ENCODE peak calls at places on chromosomes 5 and 9, in ten cellular contexts. One of them, this sample, is unnamed.
A peak's percentile ranks its signal among the peaks of the same experiment; 100 is the strongest.

GRCh38 chr5:136242136-136242535 is 49.2 kb upstream of the SMIM32 start:
- DNase-seq in psoas muscle: no peak
- DNase-seq in neuronal stem cell: no peak
- DNase-seq in AG04450: no peak
- DNase-seq in WERI-Rb-1: peak; percentile 39
- DNase-seq in A673: no peak
- DNase-seq in endothelial cell of umbilical vein: no peak
- DNase-seq in H1: no peak
- DNase-seq in SK-N-SH: no peak
- DNase-seq in PC-3: no peak
- DNase-seq in this sample: no peak

GRCh38 chr9:78029601-78030552 is 1.7 kb downstream of the GNAQ start:
- DNase-seq in SK-N-SH: no peak
- DNase-seq in H1: no peak
- DNase-seq in AG04450: no peak
- DNase-seq in A673: peak; percentile 42
- DNase-seq in PC-3: no peak
- DNase-seq in endothelial cell of umbilical vein: peak; percentile 67
- DNase-seq in neuronal stem cell: no peak
- DNase-seq in WERI-Rb-1: no peak
- DNase-seq in psoas muscle: no peak
- DNase-seq in this sample: peak; percentile 63

GRCh38 chr5:1546556-1546955 is 22.8 kb upstream of the LPCAT1 start:
- DNase-seq in endothelial cell of umbilical vein: no peak
- DNase-seq in A673: no peak
- DNase-seq in SK-N-SH: no peak
- DNase-seq in psoas muscle: peak; percentile 26
- DNase-seq in AG04450: no peak
- DNase-seq in H1: no peak
- DNase-seq in WERI-Rb-1: peak; percentile 9
- DNase-seq in PC-3: peak; percentile 28
- DNase-seq in neuronal stem cell: no peak
- DNase-seq in this sample: no peak

GRCh38 chr5:136022965-136023364 is 5.8 kb upstream of the TGFBI start:
- DNase-seq in AG04450: no peak
- DNase-seq in A673: no peak
- DNase-seq in SK-N-SH: no peak
- DNase-seq in WERI-Rb-1: no peak
- DNase-seq in neuronal stem cell: no peak
- DNase-seq in PC-3: no peak
- DNase-seq in psoas muscle: no peak
- DNase-seq in endothelial cell of umbilical vein: no peak
- DNase-seq in H1: no peak
- DNase-seq in this sample: no peak

GRCh38 chr5:11252523-11252922 is 491.5 kb upstream of the DAP start:
- DNase-seq in PC-3: no peak
- DNase-seq in neuronal stem cell: no peak
- DNase-seq in AG04450: no peak
- DNase-seq in H1: no peak
- DNase-seq in A673: no peak
- DNase-seq in SK-N-SH: no peak
- DNase-seq in psoas muscle: no peak
- DNase-seq in WERI-Rb-1: no peak
- DNase-seq in endothelial cell of umbilical vein: no peak
- DNase-seq in this sample: no peak

GRCh38 chr5:135356522-135357318 is 42.3 kb downstream of the MACROH2A1 start:
- DNase-seq in H1: no peak
- DNase-seq in A673: no peak
- DNase-seq in psoas muscle: peak; percentile 90
- DNase-seq in neuronal stem cell: no peak
- DNase-seq in SK-N-SH: peak; percentile 85
- DNase-seq in endothelial cell of umbilical vein: peak; percentile 41
- DNase-seq in WERI-Rb-1: no peak
- DNase-seq in PC-3: no peak
- DNase-seq in AG04450: no peak
- DNase-seq in this sample: no peak

GRCh38 chr5:135448796-135449507 is 1.8 kb upstream of the DCANP1 start:
- DNase-seq in PC-3: no peak
- DNase-seq in SK-N-SH: no peak
- DNase-seq in endothelial cell of umbilical vein: no peak
- DNase-seq in H1: no peak
- DNase-seq in psoas muscle: no peak
- DNase-seq in AG04450: no peak
- DNase-seq in A673: no peak
- DNase-seq in WERI-Rb-1: no peak
- DNase-seq in neuronal stem cell: no peak
- DNase-seq in this sample: no peak

GRCh38 chr5:116626272-116626723 is 51.7 kb upstream of the SEMA6A start:
- DNase-seq in H1: no peak
- DNase-seq in endothelial cell of umbilical vein: peak; percentile 5
- DNase-seq in neuronal stem cell: no peak
- DNase-seq in PC-3: no peak
- DNase-seq in WERI-Rb-1: no peak
- DNase-seq in psoas muscle: peak; percentile 75
- DNase-seq in A673: peak; percentile 92
- DNase-seq in AG04450: no peak
- DNase-seq in SK-N-SH: no peak
- DNase-seq in this sample: peak; percentile 87

GRCh38 chr9:136747161-136748060 is 914 bp downstream of the LCN6 start:
- DNase-seq in WERI-Rb-1: no peak
- DNase-seq in SK-N-SH: no peak
- DNase-seq in psoas muscle: no peak
- DNase-seq in endothelial cell of umbilical vein: no peak
- DNase-seq in neuronal stem cell: no peak
- DNase-seq in AG04450: no peak
- DNase-seq in PC-3: no peak
- DNase-seq in A673: no peak
- DNase-seq in H1: no peak
- DNase-seq in this sample: no peak

GRCh38 chr9:136746621-136747020 is 1.7 kb downstream of the LCN6 start:
- DNase-seq in PC-3: no peak
- DNase-seq in psoas muscle: no peak
- DNase-seq in A673: no peak
- DNase-seq in SK-N-SH: no peak
- DNase-seq in neuronal stem cell: no peak
- DNase-seq in WERI-Rb-1: no peak
- DNase-seq in AG04450: no peak
- DNase-seq in H1: no peak
- DNase-seq in endothelial cell of umbilical vein: no peak
- DNase-seq in this sample: no peak

GRCh38 chr9:136748201-136748600 is at the start of gene LCN6:
- DNase-seq in WERI-Rb-1: no peak
- DNase-seq in A673: no peak
- DNase-seq in endothelial cell of umbilical vein: no peak
- DNase-seq in psoas muscle: no peak
- DNase-seq in neuronal stem cell: no peak
- DNase-seq in SK-N-SH: no peak
- DNase-seq in H1: no peak
- DNase-seq in AG04450: no peak
- DNase-seq in PC-3: no peak
- DNase-seq in this sample: no peak

GRCh38 chr9:136750526-136750925 is 2.2 kb upstream of the LCN6 start:
- DNase-seq in endothelial cell of umbilical vein: no peak
- DNase-seq in PC-3: peak; percentile 39
- DNase-seq in neuronal stem cell: no peak
- DNase-seq in SK-N-SH: no peak
- DNase-seq in WERI-Rb-1: no peak
- DNase-seq in AG04450: no peak
- DNase-seq in H1: no peak
- DNase-seq in A673: no peak
- DNase-seq in psoas muscle: no peak
- DNase-seq in this sample: no peak

GRCh38 chr9:136748656-136749551 is 579 bp upstream of the LCN6 start:
- DNase-seq in WERI-Rb-1: no peak
- DNase-seq in PC-3: no peak
- DNase-seq in A673: no peak
- DNase-seq in endothelial cell of umbilical vein: no peak
- DNase-seq in H1: no peak
- DNase-seq in SK-N-SH: no peak
- DNase-seq in AG04450: no peak
- DNase-seq in neuronal stem cell: no peak
- DNase-seq in psoas muscle: no peak
- DNase-seq in this sample: no peak
- H3K27me3 ChIP-seq in WERI-Rb-1: no peaks in the 10 kb centered on the region
- H3K27me3 ChIP-seq in PC-3: no peaks in the 10 kb centered on the region
- H3K27me3 ChIP-seq in A673: no peaks in the 10 kb centered on the region
- H3K27me3 ChIP-seq in endothelial cell of umbilical vein: peaks cover 3% of the 10 kb centered on the region
- H3K27me3 ChIP-seq in H1: no peaks in the 10 kb centered on the region
- H3K27me3 ChIP-seq in SK-N-SH: no peaks in the 10 kb centered on the region
- H3K27me3 ChIP-seq in AG04450: peaks cover 31% of the 10 kb centered on the region
- H3K27me3 ChIP-seq in neuronal stem cell: peaks cover 28% of the 10 kb centered on the region
- H3K27me3 ChIP-seq in psoas muscle: no peaks in the 10 kb centered on the region
- H3K27me3 ChIP-seq in this sample: peaks cover 24% of the 10 kb centered on the region

DNA sequence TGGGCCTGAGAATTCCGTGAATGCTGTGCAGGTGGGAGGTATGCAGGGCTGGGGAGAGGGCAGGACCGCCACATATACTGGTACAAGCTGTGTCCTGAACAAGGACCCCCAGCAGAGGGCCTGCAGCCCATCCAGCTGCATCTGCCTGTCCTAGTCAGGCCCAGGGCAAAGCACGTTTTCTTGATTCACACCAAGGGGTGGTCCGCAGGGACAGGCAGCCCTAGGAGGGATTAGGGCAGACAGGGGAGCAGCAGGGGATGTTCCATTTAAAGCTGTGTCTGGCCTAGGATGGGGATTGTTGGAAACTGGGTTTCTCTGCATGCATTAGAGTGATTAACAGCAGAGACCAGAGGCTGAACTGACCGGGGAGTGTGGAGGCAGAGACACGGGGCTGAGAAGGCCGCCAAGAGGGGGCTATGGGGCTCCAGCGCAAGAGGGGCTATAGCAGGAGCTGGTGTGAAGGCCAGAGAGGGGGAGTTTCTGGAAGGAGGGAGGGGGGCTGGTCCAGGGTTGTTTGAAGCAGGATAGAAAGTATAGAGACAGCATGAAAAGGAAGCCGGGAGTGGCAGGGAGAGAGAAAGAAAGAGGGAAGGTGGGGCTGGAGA is 2.7 kb downstream of the GRM6 start:
- DNase-seq in A673: no peak
- DNase-seq in neuronal stem cell: no peak
- DNase-seq in AG04450: no peak
- DNase-seq in WERI-Rb-1: peak; percentile 73
- DNase-seq in SK-N-SH: no peak
- DNase-seq in endothelial cell of umbilical vein: no peak
- DNase-seq in psoas muscle: no peak
- DNase-seq in H1: no peak
- DNase-seq in PC-3: no peak
- DNase-seq in this sample: no peak
- H3K9me3 ChIP-seq in A673: peaks cover 5% of the 10 kb centered on the region
- H3K9me3 ChIP-seq in neuronal stem cell: peaks cover 20% of the 10 kb centered on the region
- H3K9me3 ChIP-seq in AG04450: peaks cover 90% of the 10 kb centered on the region
- H3K9me3 ChIP-seq in WERI-Rb-1: no peaks in the 10 kb centered on the region
- H3K9me3 ChIP-seq in SK-N-SH: no peaks in the 10 kb centered on the region
- H3K9me3 ChIP-seq in endothelial cell of umbilical vein: peaks cover 4% of the 10 kb centered on the region
- H3K9me3 ChIP-seq in psoas muscle: no peaks in the 10 kb centered on the region
- H3K9me3 ChIP-seq in H1: peaks cover 49% of the 10 kb centered on the region
- H3K9me3 ChIP-seq in PC-3: no peaks in the 10 kb centered on the region
- H3K9me3 ChIP-seq in this sample: no peaks in the 10 kb centered on the region

DNA sequence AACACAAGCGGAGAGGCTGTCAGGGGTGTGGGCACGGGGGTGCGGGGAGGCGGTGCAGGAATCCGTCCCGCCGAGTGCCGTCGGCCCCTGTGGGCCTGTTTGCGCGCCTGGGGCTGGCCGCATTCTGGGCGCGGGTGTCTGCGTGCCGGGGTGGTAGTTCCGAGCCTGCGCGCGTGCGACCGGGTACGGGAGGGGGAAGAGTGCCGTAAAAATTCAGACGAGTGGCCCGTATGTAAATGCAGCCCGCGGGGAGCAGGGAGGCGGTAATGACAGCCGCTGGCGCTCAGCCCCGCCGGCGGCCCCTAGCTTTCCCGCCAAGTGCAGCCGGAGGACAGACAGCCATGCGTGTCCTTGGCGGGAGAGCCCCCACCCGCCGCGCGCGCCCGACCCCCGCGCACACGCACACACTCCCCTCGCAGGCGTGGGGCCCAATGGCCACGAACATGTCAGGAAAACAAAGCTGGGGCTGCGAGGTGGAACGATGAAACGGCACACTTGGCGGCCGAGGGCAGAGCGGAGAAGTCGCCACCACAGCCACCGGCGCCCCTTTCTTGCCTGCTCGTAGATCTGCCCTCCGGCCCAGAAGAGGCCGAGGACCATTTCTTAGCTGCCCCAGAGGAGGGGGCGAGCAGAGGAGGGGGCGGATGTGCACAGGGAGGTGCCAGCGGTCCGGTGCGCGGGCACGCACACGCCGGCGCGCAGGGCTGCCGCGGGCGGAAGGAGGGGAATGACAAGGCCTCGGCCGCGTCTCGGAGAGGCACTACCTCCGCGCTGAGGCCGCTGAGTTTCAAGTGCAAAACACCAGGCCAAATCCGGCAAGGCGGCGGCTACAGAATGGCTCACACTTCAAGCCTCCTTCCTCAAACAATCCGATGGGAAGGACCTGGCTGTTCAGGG is 208.5 kb downstream of the MEF2C start:
- DNase-seq in SK-N-SH: no peak
- DNase-seq in endothelial cell of umbilical vein: no peak
- DNase-seq in AG04450: no peak
- DNase-seq in neuronal stem cell: no peak
- DNase-seq in psoas muscle: no peak
- DNase-seq in PC-3: no peak
- DNase-seq in WERI-Rb-1: peak; percentile 91
- DNase-seq in H1: no peak
- DNase-seq in A673: peak; percentile 93
- DNase-seq in this sample: peak; percentile 90
- H3K27me3 ChIP-seq in SK-N-SH: peaks cover 83% of the 10 kb centered on the region
- H3K27me3 ChIP-seq in endothelial cell of umbilical vein: peaks cover 99% of the 10 kb centered on the region
- H3K27me3 ChIP-seq in AG04450: peaks cover 87% of the 10 kb centered on the region
- H3K27me3 ChIP-seq in neuronal stem cell: peaks cover 29% of the 10 kb centered on the region
- H3K27me3 ChIP-seq in psoas muscle: no peaks in the 10 kb centered on the region
- H3K27me3 ChIP-seq in PC-3: no peaks in the 10 kb centered on the region
- H3K27me3 ChIP-seq in WERI-Rb-1: no peaks in the 10 kb centered on the region
- H3K27me3 ChIP-seq in H1: peaks cover 87% of the 10 kb centered on the region
- H3K27me3 ChIP-seq in A673: no peaks in the 10 kb centered on the region
- H3K27me3 ChIP-seq in this sample: no peaks in the 10 kb centered on the region

GRCh38 chr5:119486-120097 is 27.6 kb downstream of the PLEKHG4B start:
- DNase-seq in PC-3: no peak
- DNase-seq in A673: no peak
- DNase-seq in H1: no peak
- DNase-seq in AG04450: no peak
- DNase-seq in WERI-Rb-1: no peak
- DNase-seq in SK-N-SH: no peak
- DNase-seq in endothelial cell of umbilical vein: no peak
- DNase-seq in psoas muscle: no peak
- DNase-seq in neuronal stem cell: no peak
- DNase-seq in this sample: no peak

GRCh38 chr5:126806-127205 is 34.8 kb downstream of the PLEKHG4B start:
- DNase-seq in AG04450: no peak
- DNase-seq in neuronal stem cell: no peak
- DNase-seq in psoas muscle: no peak
- DNase-seq in A673: no peak
- DNase-seq in PC-3: no peak
- DNase-seq in SK-N-SH: no peak
- DNase-seq in endothelial cell of umbilical vein: no peak
- DNase-seq in WERI-Rb-1: no peak
- DNase-seq in H1: no peak
- DNase-seq in this sample: no peak

GRCh38 chr5:125815-126214 is 33.8 kb downstream of the PLEKHG4B start:
- DNase-seq in A673: no peak
- DNase-seq in endothelial cell of umbilical vein: no peak
- DNase-seq in SK-N-SH: no peak
- DNase-seq in WERI-Rb-1: no peak
- DNase-seq in H1: no peak
- DNase-seq in neuronal stem cell: no peak
- DNase-seq in PC-3: no peak
- DNase-seq in psoas muscle: no peak
- DNase-seq in AG04450: no peak
- DNase-seq in this sample: no peak

GRCh38 chr5:121432-121831 is 29.5 kb downstream of the PLEKHG4B start:
- DNase-seq in H1: no peak
- DNase-seq in endothelial cell of umbilical vein: no peak
- DNase-seq in psoas muscle: no peak
- DNase-seq in PC-3: no peak
- DNase-seq in SK-N-SH: no peak
- DNase-seq in WERI-Rb-1: no peak
- DNase-seq in AG04450: no peak
- DNase-seq in neuronal stem cell: no peak
- DNase-seq in A673: no peak
- DNase-seq in this sample: no peak
- H3K9me3 ChIP-seq in H1: peaks cover 17% of the 10 kb centered on the region
- H3K9me3 ChIP-seq in endothelial cell of umbilical vein: no peaks in the 10 kb centered on the region
- H3K9me3 ChIP-seq in psoas muscle: peaks cover 13% of the 10 kb centered on the region
- H3K9me3 ChIP-seq in PC-3: peaks cover 12% of the 10 kb centered on the region
- H3K9me3 ChIP-seq in SK-N-SH: peaks cover 7% of the 10 kb centered on the region
- H3K9me3 ChIP-seq in WERI-Rb-1: peaks cover 30% of the 10 kb centered on the region
- H3K9me3 ChIP-seq in AG04450: no peaks in the 10 kb centered on the region
- H3K9me3 ChIP-seq in neuronal stem cell: peaks cover 43% of the 10 kb centered on the region
- H3K9me3 ChIP-seq in A673: peaks cover 15% of the 10 kb centered on the region
- H3K9me3 ChIP-seq in this sample: no peaks in the 10 kb centered on the region